ENCODE peak calls at places on chromosomes 5 and 9, in four cellular contexts. N is cardiac muscle cell, V is uterus, P is heart left ventricle. R is an unnamed sample. For H3K4me1, the result is how much of the 10 kb centered on the place peaks cover.

GRCh38 chr5:56815657-56816545 is 552 bp downstream of the MAP3K1 start:
- DNase-seq in P (peak), N (no peak), V (peak), R (peak)

GRCh38 chr9:96550659-96551058 is 69.0 kb downstream of the CDC14B start:
- DNase-seq in V (no peak), N (no peak), P (no peak), R (no peak)

GRCh38 chr5:65880673-65881072 is 45.7 kb upstream of the ERBIN start:
- DNase-seq in P (no peak), N (no peak), V (no peak), R (no peak)

GRCh38 chr9:86714976-86715375 is 232.3 kb downstream of the GAS1 start:
- DNase-seq in P (no peak), V (peak), N (peak), R (no peak)

GRCh38 chr9:13863112-13863511 is 450.8 kb downstream of the NFIB start:
- DNase-seq in V (peak), P (peak), N (peak), R (peak)

GRCh38 chr5:126998201-126998631 is 32.1 kb downstream of the MARCHF3 start:
- DNase-seq in V (no peak), P (no peak), N (peak), R (no peak)

GRCh38 chr5:38601133-38601842 is 44.8 kb upstream of the LIFR start:
- DNase-seq in V (peak), P (peak), N (peak), R (no peak)

GRCh38 chr5:85000671-85001070 is 616.0 kb upstream of the EDIL3 start:
- DNase-seq in V (no peak), P (no peak), N (peak), R (no peak)

GRCh38 chr9:76758476-76758875 is 5.8 kb upstream of the PCA3 start:
- DNase-seq in N (peak), P (no peak), V (no peak), R (no peak)

GRCh38 chr9:34996181-34996904 is 6.8 kb downstream of the DNAJB5 start:
- DNase-seq in P (no peak), N (no peak), V (no peak), R (no peak)

GRCh38 chr9:34995288-34996060 is 5.9 kb downstream of the DNAJB5 start:
- DNase-seq in P (no peak), N (peak), V (no peak), R (peak)

GRCh38 chr9:34993502-34994428 is 4.2 kb downstream of the DNAJB5 start:
- DNase-seq in V (peak), P (peak), N (peak), R (peak)

GRCh38 chr9:34992376-34992951 is 2.9 kb downstream of the DNAJB5 start:
- DNase-seq in V (peak), P (peak), N (peak), R (peak)

GRCh38 chr9:34994429-34995287 is 5.1 kb downstream of the DNAJB5 start:
- DNase-seq in P (no peak), V (peak), N (peak), R (peak)
- TF ChIP-seq CTCF in P (peak), V (peak), N (peak), R (peak)

GRCh38 chr9:120792898-120793765 is at the start of gene FBXW2:
- DNase-seq in V (peak), P (peak), N (peak), R (peak)
- H3K4me1 ChIP-seq in V (under half), P (under half), N (under half), R (under half)

DNA sequence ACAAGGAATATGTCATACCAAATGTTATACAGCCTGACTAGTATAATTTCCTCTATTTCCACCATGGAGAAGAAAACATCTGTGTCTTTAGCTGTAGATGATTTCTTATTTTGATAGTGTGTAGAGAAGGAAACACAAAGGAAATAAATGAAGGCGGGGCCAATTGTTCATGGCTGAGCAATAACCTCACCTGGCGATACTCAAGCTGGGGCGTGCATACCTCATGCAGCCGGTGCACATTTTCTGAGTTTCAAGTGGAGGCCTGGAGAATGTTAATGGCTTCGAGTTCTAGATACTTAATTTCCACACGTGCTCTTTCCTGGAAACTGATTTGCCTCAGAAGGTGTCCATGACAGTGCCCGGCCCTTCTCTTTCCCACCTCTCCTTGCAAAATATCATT is 127.4 kb upstream of the TAF11L2 start:
- DNase-seq in P (no peak), N (no peak), V (no peak), R (no peak)
- H3K4me3 ChIP-seq in P (no peak), N (no peak), V (no peak), R (no peak)

GRCh38 chr5:62305715-62306493 is at the start of gene KIF2A:
- DNase-seq in N (peak), P (peak), V (peak), R (peak)
- TF ChIP-seq CTCF in N (no peak), P (no peak), V (peak), R (peak)

GRCh38 chr9:127540664-127541041 is 71.4 kb upstream of the STXBP1 start:
- DNase-seq in V (no peak), N (no peak), P (no peak), R (no peak)
- H3K4me1 ChIP-seq in V (under half), N (under half), P (under half), R (half or more)